ENCODE peak calls at places on chromosomes 11 and 22, in ten cellular contexts. M is H9, J is caudate nucleus, D is adrenal gland, S is body of pancreas, A is pancreas, Y is heart right ventricle, L is AG04450, W is upper lobe of right lung, K is fibroblast of lung. N is an unnamed sample.

GRCh38 chr11:79400717-79401330 is 40.0 kb downstream of the TENM4 start:
- DNase-seq in M (peak; percentile 68), J (peak; percentile 37), D (peak; percentile 80), S (peak; percentile 34), A (no peak), Y (peak; percentile 39), L (no peak), W (peak; percentile 67), K (peak; percentile 54), N (no peak)

GRCh38 chr11:7826316-7826715 is 29.6 kb upstream of the OR5P2 start:
- DNase-seq in M (no peak), J (no peak), D (no peak), S (no peak), A (no peak), Y (no peak), L (no peak), W (no peak), K (no peak), N (no peak)

GRCh38 chr22:43275545-43275981 is 67.6 kb downstream of the SCUBE1 start:
- DNase-seq in M (peak; percentile 69), J (no peak), D (no peak), S (no peak), A (no peak), Y (no peak), L (no peak), W (no peak), K (no peak), N (no peak)

GRCh38 chr11:78432058-78432515 is 14.5 kb upstream of the GAB2 start:
- DNase-seq in M (no peak), J (no peak), D (peak; percentile 37), S (no peak), A (no peak), Y (no peak), L (no peak), W (no peak), K (peak; percentile 18), N (no peak)

GRCh38 chr11:30758946-30759501 is 172.9 kb upstream of the MPPED2 start:
- DNase-seq in M (no peak), J (no peak), D (no peak), S (no peak), A (no peak), Y (no peak), L (no peak), W (no peak), K (peak; percentile 11), N (no peak)

GRCh38 chr22:36155702-36156101 is 4.9 kb downstream of the APOL3 start:
- DNase-seq in M (no peak), J (no peak), D (peak; percentile 70), S (peak; percentile 46), A (no peak), Y (peak; percentile 64), L (no peak), W (peak; percentile 65), K (peak; percentile 20), N (peak; percentile 65)

GRCh38 chr22:43592470-43592869 is 180.7 kb downstream of the MPPED1 start:
- DNase-seq in M (peak; percentile 61), J (no peak), D (no peak), S (peak; percentile 4), A (no peak), Y (no peak), L (no peak), W (no peak), K (no peak), N (no peak)

GRCh38 chr11:119607726-119608125 is 121.3 kb downstream of the NECTIN1 start:
- DNase-seq in M (no peak), J (no peak), D (no peak), S (no peak), A (no peak), Y (no peak), L (no peak), W (no peak), K (no peak), N (no peak)

GRCh38 chr11:18397921-18398320 is 3.6 kb downstream of the LDHA start:
- DNase-seq in M (no peak), J (no peak), D (no peak), S (no peak), A (no peak), Y (no peak), L (no peak), W (no peak), K (no peak), N (no peak)

GRCh38 chr11:125425601-125426000 is 70.5 kb downstream of the FEZ1 start:
- DNase-seq in M (no peak), J (no peak), D (no peak), S (no peak), A (no peak), Y (peak; percentile 53), L (no peak), W (no peak), K (no peak), N (no peak)

GRCh38 chr11:108511851-108512474 is 13.8 kb upstream of the POGLUT3 start:
- DNase-seq in M (no peak), J (no peak), D (no peak), S (no peak), A (no peak), Y (no peak), L (no peak), W (no peak), K (peak; percentile 42), N (no peak)

GRCh38 chr11:123430736-123431356 is 777 bp downstream of the GRAMD1B start:
- DNase-seq in M (peak; percentile 66), J (peak; percentile 41), D (peak; percentile 82), S (peak; percentile 61), A (peak; percentile 59), Y (peak; percentile 67), L (no peak), W (peak; percentile 89), K (peak; percentile 12), N (peak; percentile 60)

GRCh38 chr11:113663567-113663966 is 42.5 kb downstream of the TMPRSS5 start:
- DNase-seq in M (no peak), J (no peak), D (no peak), S (no peak), A (no peak), Y (no peak), L (no peak), W (no peak), K (no peak), N (no peak)

GRCh38 chr11:63567044-63567840 is 4.1 kb upstream of the PLAAT2 start:
- DNase-seq in M (peak; percentile 42), J (no peak), D (no peak), S (peak; percentile 55), A (no peak), Y (no peak), L (peak; percentile 34), W (no peak), K (peak; percentile 81), N (no peak)

DNA sequence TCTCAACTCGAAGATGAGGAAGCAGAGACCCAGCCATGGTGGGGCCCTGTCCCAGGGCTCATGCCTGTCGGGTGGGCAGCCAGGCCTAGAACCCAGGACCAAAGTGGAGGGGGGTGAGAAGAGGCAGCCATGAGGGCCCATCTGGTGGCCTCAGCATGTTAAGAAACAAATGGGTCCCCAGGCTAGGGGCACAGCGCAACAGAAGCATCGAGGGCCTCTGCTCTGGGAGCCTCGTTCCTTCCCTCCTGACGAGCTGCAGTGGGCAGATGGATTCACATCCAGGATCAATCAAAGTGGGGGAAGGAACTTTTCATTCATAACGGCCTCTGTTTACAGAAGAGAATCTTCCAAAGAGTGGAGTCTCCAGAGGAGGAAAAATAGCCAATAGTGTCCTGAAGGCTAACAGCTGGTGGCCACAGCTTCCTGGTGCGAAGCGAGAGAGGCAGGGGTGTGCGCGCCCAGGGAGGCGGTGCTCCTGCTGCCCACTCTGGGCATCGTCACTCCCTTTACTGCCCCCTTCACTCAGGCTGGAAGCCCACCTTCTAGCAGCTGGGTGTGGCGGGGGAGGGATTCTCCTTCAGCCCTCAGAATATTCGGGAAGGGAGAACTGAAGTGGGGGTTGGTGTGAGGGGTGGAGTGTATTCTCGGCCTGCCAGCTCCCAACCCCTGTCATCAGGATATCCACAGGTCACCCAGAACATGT is 4.3 kb downstream of the CBX7 start:
- DNase-seq in M (no peak), J (no peak), D (no peak), S (no peak), A (no peak), Y (no peak), L (no peak), W (peak; percentile 53), K (no peak), N (peak; percentile 66)
- H3K27ac ChIP-seq in M (no peak overlapping the region), J (peak overlapping the region; percentile 88), D (no peak overlapping the region), S (peak overlapping the region; percentile 64), A (peak overlapping the region; percentile 52), Y (peak overlapping the region; percentile 89), L (no peak overlapping the region), W (peak overlapping the region; percentile 78), K (no peak overlapping the region), N (peak overlapping the region; percentile 97)

DNA sequence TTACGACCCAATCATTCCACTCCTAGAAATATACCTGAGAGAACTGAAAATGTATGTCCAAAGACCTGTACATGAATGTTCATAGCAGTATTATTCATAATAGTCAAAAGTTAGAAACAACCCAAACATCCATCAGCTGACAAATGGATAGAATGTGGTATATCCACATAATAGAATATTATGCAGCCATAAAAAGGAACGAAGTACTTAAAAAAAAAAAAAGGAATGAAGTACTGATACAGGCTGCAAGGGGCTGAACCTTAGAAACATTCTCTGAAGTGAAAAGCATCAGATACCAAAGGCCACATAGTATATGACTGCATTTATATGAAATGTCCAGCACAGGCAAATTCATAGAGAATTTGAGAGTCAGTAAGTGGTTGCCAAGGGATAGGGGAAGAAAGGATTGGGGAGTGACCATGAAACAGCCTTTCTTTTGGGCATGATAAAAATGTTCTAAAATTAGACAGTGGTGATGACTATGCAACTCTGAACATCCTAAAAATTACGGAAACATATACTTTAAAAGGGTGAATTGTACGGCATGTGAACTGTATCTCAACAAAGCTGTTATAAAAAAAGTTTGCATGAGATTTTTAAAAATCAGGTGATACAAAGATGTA is 1.8 kb downstream of the TPST2 start:
- DNase-seq in M (no peak), J (no peak), D (no peak), S (no peak), A (no peak), Y (no peak), L (no peak), W (no peak), K (no peak), N (no peak)
- H3K27ac ChIP-seq in M (no peak overlapping the region), J (no peak overlapping the region), D (no peak overlapping the region), S (no peak overlapping the region), A (no peak overlapping the region), Y (no peak overlapping the region), L (no peak overlapping the region), W (peak overlapping the region; percentile 19), K (no peak overlapping the region), N (no peak overlapping the region)

GRCh38 chr11:81869337-81870065 is 864.2 kb downstream of the FAM181B start:
- DNase-seq in M (no peak), J (no peak), D (no peak), S (peak; percentile 29), A (no peak), Y (no peak), L (no peak), W (no peak), K (peak; percentile 2), N (no peak)
- H3K27ac ChIP-seq in M (no peak overlapping the region), J (no peak overlapping the region), D (no peak overlapping the region), S (no peak overlapping the region), A (no peak overlapping the region), Y (no peak overlapping the region), L (no peak overlapping the region), W (no peak overlapping the region), K (no peak overlapping the region), N (no peak overlapping the region)

GRCh38 chr22:24968066-24968561 is 15.6 kb downstream of the KIAA1671 start:
- DNase-seq in M (peak; percentile 94), J (no peak), D (peak; percentile 94), S (no peak), A (no peak), Y (peak; percentile 29), L (no peak), W (no peak), K (no peak), N (no peak)
- H3K27ac ChIP-seq in M (peak overlapping the region; percentile 79), J (no peak overlapping the region), D (peak overlapping the region; percentile 67), S (peak overlapping the region; percentile 75), A (no peak overlapping the region), Y (peak overlapping the region; percentile 79), L (no peak overlapping the region), W (peak overlapping the region; percentile 13), K (no peak overlapping the region), N (no peak overlapping the region)